ENCODE peak calls at places on chromosomes 6 and 20, in five cellular contexts. F is astrocyte of the cerebellum, I is GM12878, O is cardiac muscle cell, G is heart left ventricle. H is an unnamed sample.

GRCh38 chr6:93194480-93194879 is 224.9 kb downstream of the EPHA7 start:
- DNase-seq in G (no peak), O (no peak), F (no peak), I (no peak), H (no peak)

GRCh38 chr6:41548098-41548840 is 2.1 kb downstream of the FOXP4 start:
- DNase-seq in G (peak; percentile 68), O (no peak), I (no peak), F (no peak), H (peak; percentile 37)

GRCh38 chr6:12328701-12329100 is 38.5 kb downstream of the EDN1 start:
- DNase-seq in I (no peak), G (no peak), F (no peak), O (no peak), H (no peak)

GRCh38 chr20:49460916-49461315 is 21.6 kb downstream of the KCNB1 start:
- DNase-seq in G (no peak), O (no peak), I (no peak), F (peak; percentile 39), H (no peak)

GRCh38 chr6:76697585-76697984 is 625.1 kb upstream of the IMPG1 start:
- DNase-seq in I (no peak), G (no peak), F (no peak), O (peak; percentile 45), H (no peak)

GRCh38 chr20:46582648-46583047 is 32.2 kb upstream of the OCSTAMP start:
- DNase-seq in I (no peak), G (no peak), O (no peak), F (no peak), H (no peak)

GRCh38 chr6:143119260-143119659 is 58.6 kb downstream of the AIG1 start:
- DNase-seq in G (no peak), F (no peak), O (no peak), I (no peak), H (no peak)

GRCh38 chr20:19858972-19859371 is 100.9 kb downstream of the RIN2 start:
- DNase-seq in G (no peak), I (no peak), F (no peak), O (peak; percentile 66), H (no peak)

GRCh38 chr6:104527311-104527710 is 332.4 kb downstream of the HACE1 start:
- DNase-seq in O (no peak), F (no peak), G (no peak), I (no peak), H (no peak)

GRCh38 chr6:169640983-169641382 is 60.8 kb downstream of the WDR27 start:
- DNase-seq in F (no peak), I (no peak), G (no peak), O (no peak), H (no peak)

GRCh38 chr6:117425431-117426153 is at the start of gene ROS1:
- DNase-seq in O (no peak), G (no peak), F (no peak), I (no peak), H (no peak)

GRCh38 chr20:10217517-10218410 is 866 bp upstream of the SNAP25 start:
- DNase-seq in O (peak; percentile 99), I (no peak), G (no peak), F (peak; percentile 95), H (no peak)

GRCh38 chr6:163229050-163229449 is 185.5 kb upstream of the QKI start:
- DNase-seq in I (no peak), F (no peak), O (no peak), G (no peak), H (no peak)

GRCh38 chr6:684831-685636 is 7.9 kb downstream of the EXOC2 start:
- DNase-seq in F (no peak), O (peak; percentile 47), G (no peak), I (peak; percentile 53), H (peak; percentile 57)

GRCh38 chr6:154864086-154864430 is 130.8 kb downstream of the SCAF8 start:
- DNase-seq in O (no peak), I (no peak), G (no peak), F (no peak), H (no peak)

GRCh38 chr20:49511788-49512525 is 29.5 kb upstream of the KCNB1 start:
- DNase-seq in F (no peak), O (no peak), I (no peak), G (no peak), H (no peak)

GRCh38 chr20:11080776-11081406 is 407.1 kb upstream of the JAG1 start:
- DNase-seq in F (no peak), G (no peak), I (no peak), O (peak; percentile 17), H (no peak)

GRCh38 chr6:45698046-45698445 is 317.6 kb downstream of the CLIC5 start:
- DNase-seq in G (no peak), O (no peak), F (no peak), I (no peak), H (no peak)

GRCh38 chr20:37518606-37519507 is 2.2 kb upstream of the NNAT start:
- DNase-seq in G (no peak), I (no peak), O (no peak), F (no peak), H (no peak)

DNA sequence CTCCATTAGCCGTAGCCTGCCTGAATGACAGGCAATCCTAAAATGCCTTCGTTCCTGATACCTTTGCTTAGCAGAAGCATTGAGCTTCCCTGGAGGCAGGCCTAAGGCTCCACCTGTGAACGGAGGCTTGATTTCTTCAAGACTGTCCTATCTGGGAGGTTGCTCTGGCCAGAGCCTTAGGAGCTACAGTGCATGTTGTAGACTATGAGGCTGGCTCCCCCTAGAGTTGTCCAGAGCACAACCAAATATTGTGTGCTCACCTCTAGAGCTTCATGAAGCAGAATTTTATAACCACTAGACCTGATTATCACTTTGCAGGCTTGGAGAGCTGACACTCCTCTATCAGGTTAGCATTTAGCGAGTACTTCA is 217.8 kb downstream of the MAFB start:
- DNase-seq in G (no peak), F (no peak), O (no peak), I (no peak), H (no peak)
- TF ChIP-seq CTCF in G (no peak), F (no peak), O (no peak), I (no peak), H (peak; percentile 17)

GRCh38 chr20:513429-513828 is 30.2 kb downstream of the CSNK2A1 start:
- DNase-seq in I (no peak), F (no peak), O (peak; percentile 25), G (no peak), H (no peak)

GRCh38 chr20:519999-520398 is 23.6 kb downstream of the CSNK2A1 start:
- DNase-seq in G (no peak), I (no peak), O (no peak), F (no peak), H (no peak)

GRCh38 chr20:517221-517620 is 26.4 kb downstream of the CSNK2A1 start:
- DNase-seq in G (no peak), F (no peak), I (no peak), O (no peak), H (no peak)

GRCh38 chr20:515696-516095 is 27.9 kb downstream of the CSNK2A1 start:
- DNase-seq in I (no peak), G (no peak), F (no peak), O (no peak), H (no peak)
- TF ChIP-seq CTCF in I (no peak), G (no peak), F (no peak), O (no peak), H (no peak)

DNA sequence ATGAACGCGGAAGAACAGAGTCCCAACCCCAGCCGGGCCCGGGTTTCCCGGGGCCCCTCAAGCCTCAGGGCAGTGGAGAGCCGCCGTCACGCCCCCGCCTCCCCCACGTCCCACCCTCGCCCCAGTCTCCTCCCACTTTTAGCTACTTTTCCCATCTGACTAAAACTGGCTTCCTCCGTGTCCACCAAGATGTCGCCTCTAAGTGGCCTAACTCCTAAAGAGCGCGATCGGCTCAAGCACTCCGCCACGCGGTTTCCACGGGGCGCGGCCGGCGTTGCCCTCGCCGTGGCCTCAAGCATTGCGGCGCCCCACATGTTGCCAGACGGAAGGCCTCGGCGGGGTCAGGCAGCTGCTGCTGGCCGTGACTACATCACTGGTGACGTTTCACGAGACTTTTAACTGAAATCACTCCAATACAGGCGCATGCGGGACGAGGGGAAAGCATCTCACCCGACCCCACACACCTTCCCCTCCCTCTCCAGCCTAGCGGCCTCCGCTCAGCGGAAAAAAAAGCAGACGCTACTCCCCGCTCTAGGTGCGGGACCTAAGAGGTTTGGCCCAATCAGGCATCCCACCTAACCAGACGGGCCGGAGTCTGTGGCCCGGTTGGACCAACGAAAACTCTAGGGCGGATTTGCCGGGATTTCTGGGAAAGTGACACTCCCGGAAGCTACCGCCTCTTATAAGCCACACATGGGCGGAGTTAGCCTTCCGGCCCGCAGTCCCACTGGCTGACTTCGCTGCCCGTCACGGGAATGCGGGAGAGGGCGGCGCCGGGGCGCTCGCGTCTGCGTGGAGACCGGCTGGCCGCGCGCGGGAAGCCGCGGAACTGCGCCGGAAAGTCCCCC is at the start of gene NXT1:
- DNase-seq in F (peak; percentile 97), I (peak; percentile 92), O (peak; percentile 99), G (peak; percentile 98), H (peak; percentile 98)
- TF ChIP-seq CTCF in F (peak; percentile 2), I (no peak), O (no peak), G (peak; percentile 19), H (no peak)

GRCh38 chr6:42879372-42880239 is at the start of gene RPL7L1:
- DNase-seq in O (peak; percentile 89), F (peak; percentile 66), G (peak; percentile 91), I (peak; percentile 80), H (peak; percentile 89)
- TF ChIP-seq CTCF in O (no peak), F (peak; percentile 14), G (no peak), I (no peak), H (no peak)

DNA sequence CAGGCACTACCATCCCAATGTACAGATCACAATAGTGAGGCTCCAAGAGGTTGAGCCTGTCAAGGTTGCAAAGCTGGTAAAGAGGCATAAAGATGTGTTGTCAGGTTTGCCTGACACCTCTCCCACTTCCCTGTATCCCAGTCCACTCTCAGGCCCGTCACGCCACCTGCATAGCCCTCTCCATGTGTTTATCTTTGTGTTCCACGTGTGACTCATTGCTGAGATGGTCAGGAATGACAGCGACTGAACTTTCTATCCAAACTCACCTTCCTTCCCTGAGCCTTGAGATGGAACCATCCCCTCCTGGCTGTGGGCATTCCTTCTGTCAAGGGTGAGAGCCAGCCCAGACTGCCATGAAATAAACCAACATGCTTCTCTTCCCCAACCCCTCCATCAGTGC is 578.3 kb downstream of the PTPRT start:
- DNase-seq in G (no peak), O (no peak), I (no peak), F (no peak), H (no peak)
- TF ChIP-seq CTCF in G (no peak), O (no peak), I (no peak), F (no peak), H (no peak)

DNA sequence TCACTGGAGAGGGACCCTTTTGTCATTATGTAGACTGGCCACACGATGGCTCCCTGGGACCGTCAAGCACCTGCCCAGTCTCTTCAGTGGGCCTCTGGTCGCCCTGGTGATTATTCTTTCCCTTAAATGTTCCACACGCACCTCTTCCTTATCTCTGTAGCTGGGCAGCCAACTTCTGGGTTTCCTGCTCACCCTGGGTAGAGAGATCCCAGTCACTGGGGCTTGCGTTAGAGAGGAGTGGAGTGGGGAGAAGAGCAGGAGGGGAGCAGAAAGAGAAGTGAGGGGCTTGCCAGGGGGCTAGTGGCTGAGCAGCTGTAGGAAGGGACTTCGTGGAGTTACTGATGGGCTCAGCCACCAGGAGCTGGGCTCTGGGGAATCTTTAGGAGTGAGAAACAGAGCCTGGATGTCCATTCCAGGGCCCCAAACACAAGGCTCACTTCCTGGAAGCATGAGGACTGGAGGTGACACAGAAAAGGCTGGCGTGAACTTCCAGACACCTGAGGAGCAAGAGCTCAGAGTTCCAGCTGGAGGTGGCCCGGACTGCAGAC is 150.1 kb downstream of the DHX35 start:
- DNase-seq in O (peak; percentile 52), G (no peak), F (peak; percentile 12), I (no peak), H (no peak)
- TF ChIP-seq CTCF in O (peak; percentile 42), G (peak; percentile 50), F (peak; percentile 68), I (peak; percentile 57), H (peak; percentile 55)